ENCODE peak calls at places on chromosomes 6 and 20, in six cellular contexts. One of them, this sample, is unnamed.

GRCh38 chr20:56540415-56540814 is 7.4 kb downstream of the FAM209B start:
- DNase-seq in cardiac muscle cell: no peak
- DNase-seq in right lobe of liver: no peak
- DNase-seq in endothelial cell: no peak
- DNase-seq in WERI-Rb-1: no peak
- DNase-seq in dorsolateral prefrontal cortex: no peak
- DNase-seq in this sample: no peak

GRCh38 chr20:36792422-36792821 is 18.9 kb upstream of the DSN1 start:
- DNase-seq in cardiac muscle cell: peak
- DNase-seq in right lobe of liver: no peak
- DNase-seq in endothelial cell: peak
- DNase-seq in WERI-Rb-1: peak
- DNase-seq in dorsolateral prefrontal cortex: peak
- DNase-seq in this sample: no peak

GRCh38 chr6:166637806-166638458 is 10.9 kb upstream of the RPS6KA2 start:
- DNase-seq in cardiac muscle cell: no peak
- DNase-seq in right lobe of liver: no peak
- DNase-seq in endothelial cell: no peak
- DNase-seq in WERI-Rb-1: no peak
- DNase-seq in dorsolateral prefrontal cortex: no peak
- DNase-seq in this sample: no peak

GRCh38 chr6:131949615-131949908 is 1.6 kb downstream of the CCN2 start:
- DNase-seq in cardiac muscle cell: no peak
- DNase-seq in right lobe of liver: no peak
- DNase-seq in endothelial cell: no peak
- DNase-seq in WERI-Rb-1: no peak
- DNase-seq in dorsolateral prefrontal cortex: no peak
- DNase-seq in this sample: no peak

GRCh38 chr20:50367104-50367674 is 143.0 kb upstream of the PTPN1 start:
- DNase-seq in cardiac muscle cell: no peak
- DNase-seq in right lobe of liver: no peak
- DNase-seq in endothelial cell: no peak
- DNase-seq in WERI-Rb-1: no peak
- DNase-seq in dorsolateral prefrontal cortex: no peak
- DNase-seq in this sample: no peak

GRCh38 chr6:15517600-15517999 is 145.2 kb downstream of the DTNBP1 start:
- DNase-seq in cardiac muscle cell: no peak
- DNase-seq in right lobe of liver: no peak
- DNase-seq in endothelial cell: no peak
- DNase-seq in WERI-Rb-1: no peak
- DNase-seq in dorsolateral prefrontal cortex: no peak
- DNase-seq in this sample: no peak

GRCh38 chr6:168163096-168163731 is 84.2 kb upstream of the FRMD1 start:
- DNase-seq in cardiac muscle cell: no peak
- DNase-seq in right lobe of liver: peak
- DNase-seq in endothelial cell: no peak
- DNase-seq in WERI-Rb-1: no peak
- DNase-seq in dorsolateral prefrontal cortex: no peak
- DNase-seq in this sample: peak

GRCh38 chr6:117165921-117166499 is 99.3 kb upstream of the VGLL2 start:
- DNase-seq in cardiac muscle cell: no peak
- DNase-seq in right lobe of liver: no peak
- DNase-seq in endothelial cell: no peak
- DNase-seq in WERI-Rb-1: no peak
- DNase-seq in dorsolateral prefrontal cortex: no peak
- DNase-seq in this sample: no peak

GRCh38 chr6:89284963-89285735 is 29.9 kb downstream of the GABRR2 start:
- DNase-seq in cardiac muscle cell: no peak
- DNase-seq in right lobe of liver: no peak
- DNase-seq in endothelial cell: no peak
- DNase-seq in WERI-Rb-1: no peak
- DNase-seq in dorsolateral prefrontal cortex: no peak
- DNase-seq in this sample: no peak

GRCh38 chr20:45419188-45420091 is 3.5 kb downstream of the PIGT start:
- DNase-seq in cardiac muscle cell: no peak
- DNase-seq in right lobe of liver: no peak
- DNase-seq in endothelial cell: no peak
- DNase-seq in WERI-Rb-1: no peak
- DNase-seq in dorsolateral prefrontal cortex: no peak
- DNase-seq in this sample: peak

GRCh38 chr6:161393839-161394364 is 120.0 kb upstream of the AGPAT4 start:
- DNase-seq in cardiac muscle cell: peak
- DNase-seq in right lobe of liver: no peak
- DNase-seq in endothelial cell: peak
- DNase-seq in WERI-Rb-1: peak
- DNase-seq in dorsolateral prefrontal cortex: no peak
- DNase-seq in this sample: peak

GRCh38 chr6:139062921-139063320 is 34.4 kb downstream of the ABRACL start:
- DNase-seq in cardiac muscle cell: no peak
- DNase-seq in right lobe of liver: no peak
- DNase-seq in endothelial cell: no peak
- DNase-seq in WERI-Rb-1: no peak
- DNase-seq in dorsolateral prefrontal cortex: no peak
- DNase-seq in this sample: no peak

GRCh38 chr20:15248618-15249395 is 911.4 kb upstream of the FLRT3 start:
- DNase-seq in cardiac muscle cell: no peak
- DNase-seq in right lobe of liver: no peak
- DNase-seq in endothelial cell: no peak
- DNase-seq in WERI-Rb-1: no peak
- DNase-seq in dorsolateral prefrontal cortex: no peak
- DNase-seq in this sample: no peak

GRCh38 chr6:17907467-17908229 is 79.8 kb downstream of the KIF13A start:
- DNase-seq in cardiac muscle cell: no peak
- DNase-seq in right lobe of liver: peak
- DNase-seq in endothelial cell: no peak
- DNase-seq in WERI-Rb-1: no peak
- DNase-seq in dorsolateral prefrontal cortex: peak
- DNase-seq in this sample: peak

GRCh38 chr6:37776546-37776945 is 43.0 kb upstream of the ZFAND3 start:
- DNase-seq in cardiac muscle cell: no peak
- DNase-seq in right lobe of liver: no peak
- DNase-seq in endothelial cell: no peak
- DNase-seq in WERI-Rb-1: no peak
- DNase-seq in dorsolateral prefrontal cortex: no peak
- DNase-seq in this sample: no peak

GRCh38 chr6:121780325-121781313 is 345.2 kb downstream of the GJA1 start:
- DNase-seq in cardiac muscle cell: no peak
- DNase-seq in right lobe of liver: no peak
- DNase-seq in endothelial cell: no peak
- DNase-seq in WERI-Rb-1: peak
- DNase-seq in dorsolateral prefrontal cortex: no peak
- DNase-seq in this sample: peak

GRCh38 chr6:24547243-24547642 is 52.5 kb downstream of the ALDH5A1 start:
- DNase-seq in cardiac muscle cell: peak
- DNase-seq in right lobe of liver: no peak
- DNase-seq in endothelial cell: no peak
- DNase-seq in WERI-Rb-1: no peak
- DNase-seq in dorsolateral prefrontal cortex: no peak
- DNase-seq in this sample: no peak

GRCh38 chr6:1636971-1637871 is 27.5 kb downstream of the FOXC1 start:
- DNase-seq in cardiac muscle cell: no peak
- DNase-seq in right lobe of liver: no peak
- DNase-seq in endothelial cell: no peak
- DNase-seq in WERI-Rb-1: no peak
- DNase-seq in dorsolateral prefrontal cortex: no peak
- DNase-seq in this sample: no peak

DNA sequence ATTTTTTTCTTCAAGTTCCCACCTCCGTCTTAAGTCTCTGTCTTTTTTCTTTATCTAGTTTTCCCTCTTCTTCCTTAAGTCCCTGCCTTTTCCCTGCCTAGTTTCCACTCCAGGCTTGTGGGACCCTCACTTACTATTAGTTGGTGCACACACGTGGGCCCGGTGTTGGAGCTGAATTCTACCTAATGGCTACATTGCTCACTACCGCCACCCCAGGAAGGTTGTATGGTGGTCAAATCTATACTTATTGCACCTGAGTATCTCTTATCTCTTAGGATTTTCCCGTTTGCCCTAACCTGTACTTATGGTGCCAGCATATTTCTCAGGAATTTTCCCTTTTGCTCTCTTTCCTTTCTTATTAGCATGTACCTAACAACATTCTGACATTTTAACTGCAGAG is 692.8 kb downstream of the EPM2A start:
- DNase-seq in cardiac muscle cell: no peak
- DNase-seq in right lobe of liver: no peak
- DNase-seq in endothelial cell: no peak
- DNase-seq in WERI-Rb-1: peak
- DNase-seq in dorsolateral prefrontal cortex: no peak
- DNase-seq in this sample: no peak
- TF ChIP-seq CTCF in cardiac muscle cell: peak
- TF ChIP-seq CTCF in right lobe of liver: no peak
- TF ChIP-seq CTCF in endothelial cell: no peak
- TF ChIP-seq CTCF in WERI-Rb-1: no peak
- TF ChIP-seq CTCF in dorsolateral prefrontal cortex: no peak
- TF ChIP-seq CTCF in this sample: no peak

DNA sequence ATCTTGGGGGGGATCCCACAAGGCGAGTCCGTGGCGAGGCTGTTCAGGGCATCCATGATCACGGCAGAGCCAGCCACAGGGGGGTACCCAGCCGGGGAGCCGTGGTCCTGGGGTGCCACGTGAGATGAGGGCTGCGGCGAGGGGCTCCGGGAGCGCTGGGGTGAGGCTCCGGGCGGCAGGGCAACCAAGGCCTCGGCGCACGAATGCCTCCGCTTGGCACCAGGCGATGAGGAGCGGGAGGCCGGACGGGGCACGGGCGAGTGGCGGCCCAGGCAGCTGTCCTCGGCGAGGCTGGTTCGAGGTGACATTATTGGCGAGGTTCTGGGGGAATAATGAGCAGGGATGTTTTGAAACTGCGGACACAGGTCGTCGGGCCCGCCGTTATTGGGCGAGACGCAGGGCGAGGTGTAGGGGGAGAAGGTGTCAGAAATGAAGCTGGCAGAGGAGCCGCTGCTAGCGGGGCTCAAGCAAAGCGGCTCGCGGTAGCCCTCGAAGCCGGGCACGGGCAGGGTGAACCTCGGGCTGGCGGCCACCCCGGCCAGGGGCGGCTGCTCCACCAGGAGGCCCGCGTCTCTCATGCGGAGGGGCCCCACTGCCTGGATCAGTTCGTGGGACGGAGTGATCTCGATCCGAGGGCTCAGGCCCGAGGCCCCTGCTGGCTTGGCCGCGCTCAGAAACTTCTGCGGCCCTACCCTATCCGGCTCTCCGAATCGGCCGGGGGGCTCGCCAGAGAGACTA is 19.1 kb downstream of the NFATC2 start:
- DNase-seq in cardiac muscle cell: no peak
- DNase-seq in right lobe of liver: no peak
- DNase-seq in endothelial cell: no peak
- DNase-seq in WERI-Rb-1: no peak
- DNase-seq in dorsolateral prefrontal cortex: no peak
- DNase-seq in this sample: no peak
- TF ChIP-seq CTCF in cardiac muscle cell: no peak
- TF ChIP-seq CTCF in right lobe of liver: no peak
- TF ChIP-seq CTCF in endothelial cell: no peak
- TF ChIP-seq CTCF in WERI-Rb-1: no peak
- TF ChIP-seq CTCF in dorsolateral prefrontal cortex: no peak
- TF ChIP-seq CTCF in this sample: no peak

DNA sequence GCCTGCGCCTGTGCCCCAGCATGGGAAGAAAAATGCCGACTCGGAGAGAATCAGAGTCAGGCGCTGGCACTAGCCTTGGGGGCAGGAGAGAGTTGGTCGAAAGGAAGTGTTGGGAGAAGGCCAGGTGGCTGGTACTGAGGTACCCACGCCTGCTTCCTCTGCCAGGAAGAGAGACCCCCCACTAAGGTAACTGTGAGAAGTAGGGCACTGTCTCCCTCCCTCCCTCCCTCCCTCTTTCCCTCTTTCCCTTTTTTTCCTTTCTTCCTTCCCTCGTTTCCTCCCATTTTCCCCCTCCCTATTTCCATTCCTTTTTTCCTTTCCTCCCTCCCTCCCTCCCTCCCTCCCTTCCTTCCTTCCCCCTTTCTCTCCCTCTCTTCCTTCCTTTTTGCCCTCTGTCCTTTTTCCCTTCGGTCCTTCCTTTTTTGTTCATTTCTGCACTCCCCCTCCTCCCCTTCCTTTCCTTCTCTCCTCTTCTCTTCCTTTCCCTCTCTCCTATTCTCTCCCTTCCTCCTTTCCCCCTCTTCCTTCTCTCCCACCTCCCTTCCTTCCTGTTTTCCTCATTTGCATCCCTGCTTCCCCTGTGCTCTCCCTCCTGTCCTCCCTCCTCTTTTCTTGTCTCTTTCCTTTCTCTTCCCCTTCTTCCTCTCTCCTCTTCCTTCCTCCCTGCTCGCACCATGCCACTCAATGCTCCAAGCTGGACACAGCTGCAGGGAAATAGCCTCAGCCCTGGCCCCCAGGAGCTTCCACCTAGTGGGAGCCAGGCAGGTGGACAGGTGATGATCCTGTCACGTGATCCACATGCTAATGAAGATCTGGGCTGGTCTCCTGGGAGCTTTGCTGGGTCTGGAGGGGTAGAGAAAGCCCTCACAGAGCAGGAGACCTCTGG is 148.0 kb downstream of the DHX35 start:
- DNase-seq in cardiac muscle cell: no peak
- DNase-seq in right lobe of liver: no peak
- DNase-seq in endothelial cell: no peak
- DNase-seq in WERI-Rb-1: no peak
- DNase-seq in dorsolateral prefrontal cortex: no peak
- DNase-seq in this sample: no peak
- TF ChIP-seq CTCF in cardiac muscle cell: no peak
- TF ChIP-seq CTCF in right lobe of liver: no peak
- TF ChIP-seq CTCF in endothelial cell: no peak
- TF ChIP-seq CTCF in WERI-Rb-1: no peak
- TF ChIP-seq CTCF in dorsolateral prefrontal cortex: no peak
- TF ChIP-seq CTCF in this sample: no peak

GRCh38 chr6:20657274-20657800 is 123.1 kb downstream of the CDKAL1 start:
- DNase-seq in cardiac muscle cell: no peak
- DNase-seq in right lobe of liver: no peak
- DNase-seq in endothelial cell: no peak
- DNase-seq in WERI-Rb-1: no peak
- DNase-seq in dorsolateral prefrontal cortex: no peak
- DNase-seq in this sample: no peak
- TF ChIP-seq CTCF in cardiac muscle cell: no peak
- TF ChIP-seq CTCF in right lobe of liver: no peak
- TF ChIP-seq CTCF in endothelial cell: no peak
- TF ChIP-seq CTCF in WERI-Rb-1: no peak
- TF ChIP-seq CTCF in dorsolateral prefrontal cortex: no peak
- TF ChIP-seq CTCF in this sample: no peak

DNA sequence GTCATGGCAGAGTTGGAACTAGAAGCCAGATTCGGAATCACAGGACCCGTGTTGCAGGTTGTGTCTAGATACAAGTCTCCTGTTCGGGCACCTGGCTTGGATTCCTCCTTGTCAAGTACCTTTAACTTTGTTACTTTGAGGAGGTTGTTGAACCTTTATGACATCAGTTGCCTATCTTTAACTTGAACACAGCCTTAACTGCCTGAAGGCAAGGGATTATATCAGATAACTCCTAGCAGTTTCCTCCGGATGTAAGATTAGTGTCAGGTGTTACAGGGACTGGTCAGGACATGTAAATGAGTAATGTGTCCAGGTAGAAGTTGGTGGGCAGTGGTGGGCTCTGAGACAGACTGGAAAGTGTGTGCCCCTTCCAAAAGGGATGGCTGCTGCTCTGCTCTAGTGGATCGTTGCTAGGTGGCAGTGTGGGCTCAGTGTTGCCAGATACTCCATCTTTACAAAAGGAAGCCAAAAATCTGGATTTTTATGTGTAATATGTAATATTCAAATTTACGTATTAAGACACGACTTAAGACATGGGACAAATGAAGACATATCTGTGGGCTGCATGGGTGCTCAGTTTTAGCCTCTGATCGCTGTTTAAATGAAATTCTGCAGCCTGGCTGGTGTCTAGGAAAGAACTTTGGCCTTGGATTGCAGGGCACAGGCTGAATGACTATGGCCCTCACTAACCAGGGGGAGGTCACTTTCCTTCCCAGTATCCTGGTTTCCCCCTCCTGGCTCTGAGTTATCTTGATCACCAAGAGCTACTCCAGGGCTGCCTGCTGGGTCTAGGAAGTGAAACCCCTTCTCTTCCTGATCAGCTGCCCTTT is 27.1 kb downstream of the CHMP4B start:
- DNase-seq in cardiac muscle cell: no peak
- DNase-seq in right lobe of liver: no peak
- DNase-seq in endothelial cell: no peak
- DNase-seq in WERI-Rb-1: no peak
- DNase-seq in dorsolateral prefrontal cortex: no peak
- DNase-seq in this sample: no peak
- TF ChIP-seq CTCF in cardiac muscle cell: peak
- TF ChIP-seq CTCF in right lobe of liver: no peak
- TF ChIP-seq CTCF in endothelial cell: no peak
- TF ChIP-seq CTCF in WERI-Rb-1: peak
- TF ChIP-seq CTCF in dorsolateral prefrontal cortex: no peak
- TF ChIP-seq CTCF in this sample: no peak